ENCODE peak calls at places on chromosome 18, in nine cellular contexts. One of them, this sample, is unnamed.

GRCh38 chr18:69617408-69617807 is 216.7 kb downstream of the DOK6 start:
- DNase-seq in lower lobe of right lung: no peak
- DNase-seq in psoas muscle: no peak
- DNase-seq in sigmoid colon: no peak
- DNase-seq in H9: no peak
- DNase-seq in GM10248: no peak
- DNase-seq in DND-41: no peak
- DNase-seq in gastrocnemius medialis: no peak
- DNase-seq in fibroblast of lung: no peak
- DNase-seq in this sample: no peak

GRCh38 chr18:70643812-70644211 is 355.0 kb downstream of the SOCS6 start:
- DNase-seq in lower lobe of right lung: no peak
- DNase-seq in psoas muscle: no peak
- DNase-seq in sigmoid colon: no peak
- DNase-seq in H9: no peak
- DNase-seq in GM10248: no peak
- DNase-seq in DND-41: no peak
- DNase-seq in gastrocnemius medialis: no peak
- DNase-seq in fibroblast of lung: no peak
- DNase-seq in this sample: no peak

GRCh38 chr18:11733031-11733430 is 44.0 kb downstream of the GNAL start:
- DNase-seq in lower lobe of right lung: peak
- DNase-seq in psoas muscle: peak
- DNase-seq in sigmoid colon: peak
- DNase-seq in H9: peak
- DNase-seq in GM10248: peak
- DNase-seq in DND-41: peak
- DNase-seq in gastrocnemius medialis: peak
- DNase-seq in fibroblast of lung: peak
- DNase-seq in this sample: peak

GRCh38 chr18:45935591-45936335 is 31.4 kb downstream of the EPG5 start:
- DNase-seq in lower lobe of right lung: no peak
- DNase-seq in psoas muscle: no peak
- DNase-seq in sigmoid colon: no peak
- DNase-seq in H9: no peak
- DNase-seq in GM10248: no peak
- DNase-seq in DND-41: no peak
- DNase-seq in gastrocnemius medialis: no peak
- DNase-seq in fibroblast of lung: peak
- DNase-seq in this sample: no peak

GRCh38 chr18:43213816-43214215 is 63.5 kb downstream of the SYT4 start:
- DNase-seq in lower lobe of right lung: no peak
- DNase-seq in psoas muscle: no peak
- DNase-seq in sigmoid colon: no peak
- DNase-seq in H9: no peak
- DNase-seq in GM10248: no peak
- DNase-seq in DND-41: no peak
- DNase-seq in gastrocnemius medialis: no peak
- DNase-seq in fibroblast of lung: no peak
- DNase-seq in this sample: no peak

GRCh38 chr18:78665644-78666043 is 314.0 kb upstream of the SALL3 start:
- DNase-seq in lower lobe of right lung: no peak
- DNase-seq in psoas muscle: no peak
- DNase-seq in sigmoid colon: no peak
- DNase-seq in H9: no peak
- DNase-seq in GM10248: no peak
- DNase-seq in DND-41: no peak
- DNase-seq in gastrocnemius medialis: no peak
- DNase-seq in fibroblast of lung: no peak
- DNase-seq in this sample: no peak

GRCh38 chr18:46830633-46831032 is 73.8 kb upstream of the ST8SIA5 start:
- DNase-seq in lower lobe of right lung: no peak
- DNase-seq in psoas muscle: no peak
- DNase-seq in sigmoid colon: no peak
- DNase-seq in H9: no peak
- DNase-seq in GM10248: no peak
- DNase-seq in DND-41: no peak
- DNase-seq in gastrocnemius medialis: no peak
- DNase-seq in fibroblast of lung: no peak
- DNase-seq in this sample: no peak

GRCh38 chr18:25433590-25433989 is 81.6 kb upstream of the ZNF521 start:
- DNase-seq in lower lobe of right lung: no peak
- DNase-seq in psoas muscle: no peak
- DNase-seq in sigmoid colon: no peak
- DNase-seq in H9: no peak
- DNase-seq in GM10248: no peak
- DNase-seq in DND-41: no peak
- DNase-seq in gastrocnemius medialis: no peak
- DNase-seq in fibroblast of lung: no peak
- DNase-seq in this sample: no peak

GRCh38 chr18:66193938-66194337 is 410.0 kb downstream of the CDH19 start:
- DNase-seq in lower lobe of right lung: no peak
- DNase-seq in psoas muscle: no peak
- DNase-seq in sigmoid colon: no peak
- DNase-seq in H9: no peak
- DNase-seq in GM10248: no peak
- DNase-seq in DND-41: no peak
- DNase-seq in gastrocnemius medialis: no peak
- DNase-seq in fibroblast of lung: no peak
- DNase-seq in this sample: no peak

GRCh38 chr18:23198217-23198845 is 63.0 kb downstream of the CABLES1 start:
- DNase-seq in lower lobe of right lung: no peak
- DNase-seq in psoas muscle: no peak
- DNase-seq in sigmoid colon: no peak
- DNase-seq in H9: no peak
- DNase-seq in GM10248: no peak
- DNase-seq in DND-41: no peak
- DNase-seq in gastrocnemius medialis: no peak
- DNase-seq in fibroblast of lung: no peak
- DNase-seq in this sample: no peak

GRCh38 chr18:23421277-23421676 is 31.8 kb upstream of the RIOK3 start:
- DNase-seq in lower lobe of right lung: no peak
- DNase-seq in psoas muscle: no peak
- DNase-seq in sigmoid colon: no peak
- DNase-seq in H9: no peak
- DNase-seq in GM10248: no peak
- DNase-seq in DND-41: no peak
- DNase-seq in gastrocnemius medialis: no peak
- DNase-seq in fibroblast of lung: no peak
- DNase-seq in this sample: no peak

GRCh38 chr18:30512872-30513271 is 529.7 kb downstream of the DSC3 start:
- DNase-seq in lower lobe of right lung: no peak
- DNase-seq in psoas muscle: no peak
- DNase-seq in sigmoid colon: no peak
- DNase-seq in H9: no peak
- DNase-seq in GM10248: no peak
- DNase-seq in DND-41: no peak
- DNase-seq in gastrocnemius medialis: no peak
- DNase-seq in fibroblast of lung: no peak
- DNase-seq in this sample: no peak

GRCh38 chr18:845152-845819 is 33.2 kb upstream of the YES1 start:
- DNase-seq in lower lobe of right lung: no peak
- DNase-seq in psoas muscle: no peak
- DNase-seq in sigmoid colon: no peak
- DNase-seq in H9: no peak
- DNase-seq in GM10248: no peak
- DNase-seq in DND-41: no peak
- DNase-seq in gastrocnemius medialis: no peak
- DNase-seq in fibroblast of lung: peak
- DNase-seq in this sample: peak

GRCh38 chr18:374735-375168 is 106.9 kb upstream of the THOC1 start:
- DNase-seq in lower lobe of right lung: no peak
- DNase-seq in psoas muscle: no peak
- DNase-seq in sigmoid colon: peak
- DNase-seq in H9: no peak
- DNase-seq in GM10248: no peak
- DNase-seq in DND-41: no peak
- DNase-seq in gastrocnemius medialis: peak
- DNase-seq in fibroblast of lung: peak
- DNase-seq in this sample: no peak

GRCh38 chr18:8998481-8999217 is 103.8 kb upstream of the NDUFV2 start:
- DNase-seq in lower lobe of right lung: no peak
- DNase-seq in psoas muscle: no peak
- DNase-seq in sigmoid colon: no peak
- DNase-seq in H9: no peak
- DNase-seq in GM10248: no peak
- DNase-seq in DND-41: no peak
- DNase-seq in gastrocnemius medialis: no peak
- DNase-seq in fibroblast of lung: peak
- DNase-seq in this sample: no peak

GRCh38 chr18:79770826-79771225 is 26.9 kb upstream of the KCNG2 start:
- DNase-seq in lower lobe of right lung: no peak
- DNase-seq in psoas muscle: no peak
- DNase-seq in sigmoid colon: peak
- DNase-seq in H9: no peak
- DNase-seq in GM10248: no peak
- DNase-seq in DND-41: no peak
- DNase-seq in gastrocnemius medialis: no peak
- DNase-seq in fibroblast of lung: no peak
- DNase-seq in this sample: no peak

GRCh38 chr18:57559311-57559710 is 27.2 kb downstream of the FECH start:
- DNase-seq in lower lobe of right lung: no peak
- DNase-seq in psoas muscle: no peak
- DNase-seq in sigmoid colon: no peak
- DNase-seq in H9: no peak
- DNase-seq in GM10248: no peak
- DNase-seq in DND-41: no peak
- DNase-seq in gastrocnemius medialis: no peak
- DNase-seq in fibroblast of lung: no peak
- DNase-seq in this sample: no peak

GRCh38 chr18:7273301-7273911 is 42.5 kb downstream of the LRRC30 start:
- DNase-seq in lower lobe of right lung: peak
- DNase-seq in psoas muscle: peak
- DNase-seq in sigmoid colon: peak
- DNase-seq in H9: no peak
- DNase-seq in GM10248: no peak
- DNase-seq in DND-41: no peak
- DNase-seq in gastrocnemius medialis: no peak
- DNase-seq in fibroblast of lung: peak
- DNase-seq in this sample: no peak

GRCh38 chr18:7269903-7270302 is 39.0 kb downstream of the LRRC30 start:
- DNase-seq in lower lobe of right lung: no peak
- DNase-seq in psoas muscle: no peak
- DNase-seq in sigmoid colon: no peak
- DNase-seq in H9: no peak
- DNase-seq in GM10248: no peak
- DNase-seq in DND-41: no peak
- DNase-seq in gastrocnemius medialis: no peak
- DNase-seq in fibroblast of lung: no peak
- DNase-seq in this sample: no peak

GRCh38 chr18:7272268-7273049 is 41.6 kb downstream of the LRRC30 start:
- DNase-seq in lower lobe of right lung: peak
- DNase-seq in psoas muscle: peak
- DNase-seq in sigmoid colon: peak
- DNase-seq in H9: peak
- DNase-seq in GM10248: no peak
- DNase-seq in DND-41: no peak
- DNase-seq in gastrocnemius medialis: peak
- DNase-seq in fibroblast of lung: peak
- DNase-seq in this sample: no peak
- TF ChIP-seq CTCF in lower lobe of right lung: peak
- TF ChIP-seq CTCF in psoas muscle: peak
- TF ChIP-seq CTCF in sigmoid colon: peak
- TF ChIP-seq CTCF in H9: peak
- TF ChIP-seq CTCF in GM10248: no peak
- TF ChIP-seq CTCF in DND-41: peak
- TF ChIP-seq CTCF in gastrocnemius medialis: peak
- TF ChIP-seq CTCF in fibroblast of lung: peak
- TF ChIP-seq CTCF in this sample: peak

DNA sequence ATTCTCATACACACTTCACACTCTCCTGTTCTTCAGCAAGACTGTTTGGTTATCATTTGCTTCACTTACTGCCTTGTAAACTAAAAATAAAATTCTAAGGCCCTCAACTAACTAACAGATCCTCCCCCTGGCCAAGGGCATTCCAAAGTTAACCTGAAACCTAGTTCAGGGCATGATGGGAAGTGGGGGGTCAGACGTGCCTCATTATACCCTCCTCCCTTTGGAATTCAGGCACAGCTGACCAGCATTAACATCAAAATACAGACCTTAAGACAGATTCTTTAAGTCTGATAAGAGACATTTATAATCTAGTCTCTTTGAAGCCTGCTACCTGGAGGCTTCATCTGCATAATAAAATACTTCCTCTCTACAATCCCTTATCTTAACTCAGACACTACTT is 221.0 kb downstream of the NOL4 start:
- DNase-seq in lower lobe of right lung: no peak
- DNase-seq in psoas muscle: no peak
- DNase-seq in sigmoid colon: no peak
- DNase-seq in H9: peak
- DNase-seq in GM10248: no peak
- DNase-seq in DND-41: no peak
- DNase-seq in gastrocnemius medialis: no peak
- DNase-seq in fibroblast of lung: no peak
- DNase-seq in this sample: no peak
- TF ChIP-seq CTCF in lower lobe of right lung: no peak
- TF ChIP-seq CTCF in psoas muscle: no peak
- TF ChIP-seq CTCF in sigmoid colon: no peak
- TF ChIP-seq CTCF in H9: no peak
- TF ChIP-seq CTCF in GM10248: no peak
- TF ChIP-seq CTCF in DND-41: no peak
- TF ChIP-seq CTCF in gastrocnemius medialis: no peak
- TF ChIP-seq CTCF in fibroblast of lung: no peak
- TF ChIP-seq CTCF in this sample: no peak

DNA sequence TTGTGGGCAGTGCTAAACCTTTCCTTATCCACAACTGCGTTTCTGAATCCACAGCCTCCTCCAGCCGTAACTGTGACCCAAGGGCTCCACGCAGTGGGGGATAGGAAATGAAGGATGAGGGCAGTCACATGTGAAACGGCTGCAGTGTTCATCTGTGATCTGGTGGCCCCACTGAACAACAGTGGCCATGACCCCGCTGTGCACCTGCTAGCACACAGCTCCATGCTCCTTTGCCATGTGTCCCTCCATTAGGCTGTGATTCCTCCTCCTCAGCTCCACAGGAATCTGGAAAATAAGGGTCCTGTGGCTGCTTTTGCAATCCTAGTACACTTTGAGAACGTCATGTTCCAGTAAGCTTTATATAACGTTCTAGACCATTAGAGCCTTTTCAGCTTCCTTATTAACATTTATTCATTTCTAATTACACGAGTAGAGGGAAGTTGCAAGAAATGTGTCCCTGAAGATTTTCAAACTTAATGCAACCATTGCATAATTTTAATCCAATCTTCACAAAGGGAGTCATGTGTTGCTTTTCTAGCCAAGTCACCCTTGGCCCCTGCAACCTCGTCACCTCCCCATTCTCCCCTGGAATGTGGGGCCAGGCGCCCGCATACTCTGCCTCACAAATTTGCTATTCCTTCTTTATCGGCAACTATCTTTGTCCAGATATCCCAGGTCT is 7.1 kb upstream of the NAPG start:
- DNase-seq in lower lobe of right lung: peak
- DNase-seq in psoas muscle: peak
- DNase-seq in sigmoid colon: peak
- DNase-seq in H9: no peak
- DNase-seq in GM10248: no peak
- DNase-seq in DND-41: no peak
- DNase-seq in gastrocnemius medialis: peak
- DNase-seq in fibroblast of lung: peak
- DNase-seq in this sample: no peak
- TF ChIP-seq CTCF in lower lobe of right lung: peak
- TF ChIP-seq CTCF in psoas muscle: peak
- TF ChIP-seq CTCF in sigmoid colon: no peak
- TF ChIP-seq CTCF in H9: peak
- TF ChIP-seq CTCF in GM10248: peak
- TF ChIP-seq CTCF in DND-41: peak
- TF ChIP-seq CTCF in gastrocnemius medialis: no peak
- TF ChIP-seq CTCF in fibroblast of lung: peak
- TF ChIP-seq CTCF in this sample: peak

GRCh38 chr18:54679318-54680149 is 88.5 kb downstream of the DYNAP start:
- DNase-seq in lower lobe of right lung: no peak
- DNase-seq in psoas muscle: no peak
- DNase-seq in sigmoid colon: no peak
- DNase-seq in H9: no peak
- DNase-seq in GM10248: peak
- DNase-seq in DND-41: no peak
- DNase-seq in gastrocnemius medialis: no peak
- DNase-seq in fibroblast of lung: peak
- DNase-seq in this sample: no peak
- TF ChIP-seq CTCF in lower lobe of right lung: peak
- TF ChIP-seq CTCF in psoas muscle: no peak
- TF ChIP-seq CTCF in sigmoid colon: no peak
- TF ChIP-seq CTCF in H9: peak
- TF ChIP-seq CTCF in GM10248: peak
- TF ChIP-seq CTCF in DND-41: peak
- TF ChIP-seq CTCF in gastrocnemius medialis: no peak
- TF ChIP-seq CTCF in fibroblast of lung: peak
- TF ChIP-seq CTCF in this sample: peak